ENCODE peak calls at places on chromosomes 7 and 10, in four cellular contexts. G is NCI-H345, J is fibroblast of lung, L is mucosa of gallbladder. C is an unnamed sample.

GRCh38 chr7:99112979-99113378 is 30.9 kb downstream of the SMURF1 start:
- DNase-seq in G (no peak), L (no peak), J (no peak), C (no peak)

GRCh38 chr10:123275183-123275549 is 121.0 kb downstream of the BUB3 start:
- DNase-seq in G (no peak), L (no peak), J (no peak), C (no peak)

GRCh38 chr7:149732111-149732561 is 41.3 kb downstream of the ZNF467 start:
- DNase-seq in G (no peak), L (no peak), J (no peak), C (no peak)

GRCh38 chr7:128347573-128348147 is 4.0 kb upstream of the RBM28 start:
- DNase-seq in J (no peak), G (peak), L (no peak), C (peak)

GRCh38 chr10:123890246-123890645 is 1.4 kb downstream of the CPXM2 start:
- DNase-seq in J (no peak), G (no peak), L (no peak), C (no peak)

GRCh38 chr10:105950410-105950809 is 1214.1 kb downstream of the SORCS1 start:
- DNase-seq in J (peak), G (no peak), L (peak), C (peak)

GRCh38 chr7:28956608-28957063 is 1.5 kb downstream of the TRIL start:
- DNase-seq in J (peak), G (peak), L (peak), C (peak)

GRCh38 chr10:97139651-97140283 is 46.0 kb downstream of the SLIT1 start:
- DNase-seq in L (no peak), G (no peak), J (no peak), C (no peak)

GRCh38 chr10:121501796-121502195 is 96.4 kb downstream of the FGFR2 start:
- DNase-seq in G (no peak), L (no peak), J (no peak), C (no peak)

GRCh38 chr7:105622114-105622731 is 40.9 kb upstream of the EFCAB10 start:
- DNase-seq in L (no peak), J (no peak), G (no peak), C (no peak)

GRCh38 chr7:75049817-75050216 is 23.8 kb downstream of the RCC1L start:
- DNase-seq in J (no peak), L (no peak), G (no peak), C (no peak)

GRCh38 chr7:87059525-87060287 is at the start of gene ELAPOR2:
- DNase-seq in J (peak), L (peak), G (peak), C (peak)

GRCh38 chr10:34205452-34205851 is 609.6 kb downstream of the PARD3 start:
- DNase-seq in G (no peak), J (no peak), L (no peak), C (no peak)

GRCh38 chr10:94420516-94420915 is 18.2 kb downstream of the TBC1D12 start:
- DNase-seq in J (no peak), G (no peak), L (no peak), C (no peak)

GRCh38 chr10:92688927-92689662 is 660 bp upstream of the HHEX start:
- DNase-seq in G (no peak), J (peak), L (no peak), C (peak)